ENCODE peak calls at places on chromosomes 7 and 10, in seven cellular contexts. N is mucosa of gallbladder, K is mesothelial cell of epicardium, Y is brain microvascular endothelial cell, V is BJ, F is HT1080, C is NCI-H1092. J is an unnamed sample.
A peak's percentile ranks its signal among the peaks of the same experiment; 100 is the strongest.

GRCh38 chr7:97024209-97025129 is at the start of gene DLX5:
- DNase-seq in C (peak; percentile 69), Y (no peak), F (peak; percentile 71), K (peak; percentile 76), V (no peak), N (no peak), J (no peak)

GRCh38 chr7:136049818-136050461 is 72.8 kb upstream of the MTPN start:
- DNase-seq in F (no peak), Y (no peak), V (no peak), C (no peak), K (no peak), N (no peak), J (no peak)

GRCh38 chr10:58637372-58637771 is 124.7 kb downstream of the BICC1 start:
- DNase-seq in N (no peak), F (no peak), V (no peak), C (no peak), K (no peak), Y (no peak), J (no peak)

GRCh38 chr7:13077466-13077865 is 390.0 kb downstream of the ARL4A start:
- DNase-seq in K (no peak), F (peak; percentile 37), N (no peak), Y (peak; percentile 16), V (no peak), C (no peak), J (no peak)

GRCh38 chr7:12013983-12014382 is 182.0 kb upstream of the THSD7A start:
- DNase-seq in N (no peak), F (no peak), V (no peak), K (no peak), Y (no peak), C (no peak), J (no peak)

GRCh38 chr7:143374556-143374955 is 6.6 kb upstream of the ZYX start:
- DNase-seq in K (no peak), V (no peak), N (no peak), C (no peak), Y (no peak), F (no peak), J (peak; percentile 34)

GRCh38 chr7:55452967-55453366 is 87.8 kb downstream of the LANCL2 start:
- DNase-seq in F (no peak), K (no peak), N (no peak), C (no peak), Y (no peak), V (no peak), J (no peak)

GRCh38 chr10:76550806-76551205 is 1086.8 kb downstream of the KCNMA1 start:
- DNase-seq in F (no peak), Y (no peak), N (no peak), V (peak; percentile 37), C (no peak), K (no peak), J (no peak)

GRCh38 chr7:51860305-51860704 is 543.7 kb upstream of the COBL start:
- DNase-seq in K (no peak), V (no peak), Y (no peak), C (no peak), N (no peak), F (no peak), J (no peak)

GRCh38 chr10:95169522-95169921 is 24.5 kb upstream of the ACSM6 start:
- DNase-seq in C (no peak), K (no peak), N (no peak), F (no peak), V (no peak), Y (no peak), J (no peak)

GRCh38 chr10:77533887-77534278 is 103.7 kb downstream of the KCNMA1 start:
- DNase-seq in K (no peak), C (no peak), N (no peak), Y (no peak), V (no peak), F (no peak), J (no peak)

GRCh38 chr7:91066627-91067026 is 197.6 kb upstream of the FZD1 start:
- DNase-seq in V (no peak), N (no peak), C (no peak), K (no peak), F (no peak), Y (no peak), J (no peak)

GRCh38 chr7:149669121-149669818 is 104.1 kb downstream of the ZNF467 start:
- DNase-seq in V (no peak), C (no peak), K (no peak), Y (no peak), N (no peak), F (peak; percentile 41), J (no peak)

GRCh38 chr10:124394583-124394982 is 24.1 kb downstream of the OAT start:
- DNase-seq in F (no peak), N (no peak), Y (no peak), V (no peak), C (no peak), K (no peak), J (no peak)

GRCh38 chr7:122756860-122757259 is 54.1 kb upstream of the RNF148 start:
- DNase-seq in N (no peak), K (no peak), V (no peak), C (no peak), Y (no peak), F (no peak), J (no peak)

GRCh38 chr10:71475243-71475871 is 78.6 kb downstream of the CDH23 start:
- DNase-seq in K (no peak), F (no peak), Y (no peak), N (no peak), C (no peak), V (no peak), J (no peak)

GRCh38 chr10:122548699-122549098 is 11.9 kb upstream of the DMBT1 start:
- DNase-seq in K (no peak), V (no peak), F (no peak), Y (no peak), N (no peak), C (no peak), J (no peak)

GRCh38 chr7:137006293-137006692 is 137.8 kb downstream of the CHRM2 start:
- DNase-seq in N (peak; percentile 14), F (no peak), Y (no peak), C (no peak), V (no peak), K (no peak), J (no peak)

GRCh38 chr7:1705856-1706255 is 35.8 kb downstream of the ELFN1 start:
- DNase-seq in V (no peak), F (no peak), N (no peak), C (no peak), Y (no peak), K (no peak), J (no peak)

GRCh38 chr7:44964831-44965440 is 13.9 kb downstream of the MYO1G start:
- DNase-seq in V (no peak), F (no peak), K (no peak), N (no peak), C (no peak), Y (no peak), J (no peak)

GRCh38 chr7:29005829-29006228 is 47.7 kb upstream of the TRIL start:
- DNase-seq in N (no peak), C (no peak), K (no peak), Y (peak; percentile 22), V (no peak), F (peak; percentile 62), J (no peak)

GRCh38 chr7:30605832-30606231 is 11.2 kb downstream of the GARS1 start:
- DNase-seq in C (no peak), N (no peak), K (no peak), F (no peak), Y (no peak), V (no peak), J (no peak)

GRCh38 chr7:44078521-44078920 is 3.8 kb downstream of the POLM start:
- DNase-seq in Y (no peak), N (no peak), F (no peak), K (no peak), C (no peak), V (no peak), J (peak; percentile 41)

GRCh38 chr7:104627516-104627915 is 299.1 kb downstream of the LHFPL3 start:
- DNase-seq in K (peak; percentile 52), F (peak; percentile 2), N (peak; percentile 13), V (no peak), Y (peak; percentile 50), C (no peak), J (no peak)

GRCh38 chr10:11793762-11794479 is 29.2 kb upstream of the PROSER2 start:
- DNase-seq in N (peak; percentile 27), C (no peak), K (no peak), Y (peak; percentile 81), F (peak; percentile 96), V (no peak), J (no peak)

GRCh38 chr7:34036069-34036920 is 131.0 kb downstream of the BMPER start:
- DNase-seq in V (no peak), Y (peak; percentile 60), K (no peak), N (peak; percentile 87), C (no peak), F (peak; percentile 53), J (no peak)

GRCh38 chr7:105979405-105979804 is 16.3 kb downstream of the CDHR3 start:
- DNase-seq in F (no peak), K (no peak), Y (no peak), V (no peak), C (no peak), N (no peak), J (no peak)

GRCh38 chr10:5810235-5810634 is 3.0 kb downstream of the GDI2 start:
- DNase-seq in K (no peak), Y (no peak), V (no peak), F (no peak), C (no peak), N (no peak), J (no peak)

GRCh38 chr7:85185355-85186082 is 1.3 kb downstream of the SEMA3D start:
- DNase-seq in C (peak; percentile 14), N (peak; percentile 43), V (no peak), K (peak; percentile 65), Y (peak; percentile 59), F (peak; percentile 54), J (peak; percentile 66)

GRCh38 chr7:50431316-50431715 is 18.8 kb downstream of the FIGNL1 start:
- DNase-seq in K (no peak), Y (no peak), V (no peak), N (no peak), C (no peak), F (no peak), J (no peak)

GRCh38 chr10:521261-521660 is 168.2 kb downstream of the DIP2C start:
- DNase-seq in N (no peak), Y (no peak), F (no peak), C (no peak), V (no peak), K (no peak), J (no peak)

GRCh38 chr10:114708717-114709352 is 50.8 kb upstream of the ABLIM1 start:
- DNase-seq in K (no peak), V (peak; percentile 37), Y (peak; percentile 91), C (no peak), F (peak; percentile 62), N (no peak), J (no peak)

GRCh38 chr10:34743804-34744203 is 71.3 kb downstream of the PARD3 start:
- DNase-seq in C (no peak), V (no peak), N (peak; percentile 65), K (no peak), Y (no peak), F (no peak), J (no peak)

GRCh38 chr10:6204063-6204340 is 1.3 kb downstream of the PFKFB3 start:
- DNase-seq in N (no peak), Y (no peak), F (peak; percentile 25), V (no peak), C (no peak), K (peak; percentile 62), J (peak; percentile 83)

GRCh38 chr7:42065015-42065414 is 172.0 kb downstream of the GLI3 start:
- DNase-seq in V (no peak), N (no peak), F (no peak), Y (no peak), C (no peak), K (no peak), J (no peak)

GRCh38 chr7:20514364-20514763 is 101.1 kb upstream of the ABCB5 start:
- DNase-seq in K (peak; percentile 76), F (peak; percentile 61), Y (peak; percentile 2), V (no peak), C (peak; percentile 88), N (peak; percentile 41), J (no peak)

GRCh38 chr10:131000244-131000643 is 311.3 kb downstream of the TCERG1L start:
- DNase-seq in K (no peak), F (no peak), C (no peak), N (no peak), V (no peak), Y (no peak), J (no peak)

J was measured in Right ventricle myocardium inferior.